ENCODE peak calls at places on chromosomes 12 and 14, in four cellular contexts. N, L, G and T are unnamed samples.

GRCh38 chr14:89309670-89310177 is 107.3 kb downstream of the FOXN3 start:
- DNase-seq in N (no peak), L (no peak), G (no peak), T (no peak)

GRCh38 chr12:60684988-60685655 is 1089.3 kb downstream of the SLC16A7 start:
- DNase-seq in N (no peak), L (no peak), G (no peak), T (no peak)

GRCh38 chr12:114678718-114679117 is 5.3 kb downstream of the TBX3 start:
- DNase-seq in N (no peak), L (no peak), G (no peak), T (no peak)

GRCh38 chr12:1797011-1797901 is 23.1 kb upstream of the LRTM2 start:
- DNase-seq in N (peak), L (no peak), G (no peak), T (no peak)

GRCh38 chr14:39268393-39268792 is 34.7 kb downstream of the MIA2 start:
- DNase-seq in N (no peak), L (peak), G (no peak), T (peak)

GRCh38 chr12:104064842-104065441 is 611 bp downstream of the HCFC2 start:
- DNase-seq in N (no peak), L (peak), G (no peak), T (no peak)

GRCh38 chr14:79028281-79028680 is 858.1 kb downstream of the NRXN3 start:
- DNase-seq in N (no peak), L (no peak), G (no peak), T (no peak)

GRCh38 chr14:68145539-68145938 is 326.0 kb downstream of the RAD51B start:
- DNase-seq in N (no peak), L (no peak), G (no peak), T (peak)

GRCh38 chr12:107236824-107237467 is 143.6 kb upstream of the CRY1 start:
- DNase-seq in N (no peak), L (no peak), G (no peak), T (peak)

GRCh38 chr12:81350309-81350708 is 272.4 kb downstream of the ACSS3 start:
- DNase-seq in N (no peak), L (peak), G (no peak), T (no peak)

GRCh38 chr12:59370933-59371332 is 224.9 kb upstream of the SLC16A7 start:
- DNase-seq in N (no peak), L (no peak), G (no peak), T (no peak)

GRCh38 chr12:65926119-65927004 is 102.1 kb downstream of the HMGA2 start:
- DNase-seq in N (no peak), L (peak), G (no peak), T (no peak)

GRCh38 chr12:102694913-102695312 is 214.6 kb upstream of the IGF1 start:
- DNase-seq in N (no peak), L (no peak), G (no peak), T (no peak)

GRCh38 chr12:4991373-4991772 is 52.3 kb upstream of the KCNA5 start:
- DNase-seq in N (no peak), L (no peak), G (no peak), T (no peak)

GRCh38 chr12:102653406-102653805 is 173.0 kb upstream of the IGF1 start:
- DNase-seq in N (no peak), L (no peak), G (no peak), T (no peak)

GRCh38 chr12:67667276-67668073 is 18.9 kb downstream of the DYRK2 start:
- DNase-seq in N (peak), L (no peak), G (peak), T (peak)

GRCh38 chr14:22994762-22995275 is 12.5 kb upstream of the AJUBA start:
- DNase-seq in N (peak), L (peak), G (no peak), T (peak)

GRCh38 chr14:36952702-36953101 is 219.7 kb downstream of the SLC25A21 start:
- DNase-seq in N (no peak), L (no peak), G (no peak), T (no peak)

GRCh38 chr12:113386866-113387566 is 16.7 kb downstream of the SDS start:
- DNase-seq in N (no peak), L (no peak), G (no peak), T (no peak)

GRCh38 chr12:108840605-108841328 is 16.6 kb downstream of the SSH1 start:
- DNase-seq in N (no peak), L (peak), G (no peak), T (no peak)

GRCh38 chr12:44248436-44248835 is 412.6 kb downstream of the TMEM117 start:
- DNase-seq in N (no peak), L (no peak), G (no peak), T (no peak)

GRCh38 chr14:74551903-74552371 is 58.4 kb downstream of the ISCA2 start:
- DNase-seq in N (no peak), L (peak), G (peak), T (no peak)

GRCh38 chr12:68940731-68941130 is 7.8 kb upstream of the CPM start:
- DNase-seq in N (no peak), L (no peak), G (no peak), T (no peak)

GRCh38 chr12:54749191-54749818 is 101.1 kb upstream of the DCD start:
- DNase-seq in N (no peak), L (peak), G (no peak), T (peak)

GRCh38 chr12:45050751-45051489 is at the start of gene DBX2:
- DNase-seq in N (no peak), L (peak), G (peak), T (peak)

GRCh38 chr12:115261691-115262398 is 577.9 kb upstream of the TBX3 start:
- DNase-seq in N (no peak), L (no peak), G (no peak), T (peak)

GRCh38 chr12:7748774-7749296 is 1.7 kb upstream of the CLEC4C start:
- DNase-seq in N (no peak), L (no peak), G (no peak), T (no peak)

GRCh38 chr12:109604132-109604585 is 30.6 kb downstream of the MVK start:
- DNase-seq in N (no peak), L (no peak), G (no peak), T (no peak)

GRCh38 chr14:101707863-101708620 is 53.5 kb upstream of the PPP2R5C start:
- DNase-seq in N (peak), L (no peak), G (no peak), T (no peak)

GRCh38 chr14:96081224-96081623 is 42.1 kb downstream of the C14orf132 start:
- DNase-seq in N (no peak), L (no peak), G (no peak), T (no peak)

GRCh38 chr14:63493246-63493645 is 49.9 kb downstream of the PPP2R5E start:
- DNase-seq in N (no peak), L (peak), G (no peak), T (no peak)

GRCh38 chr14:54692261-54692861 is 125.4 kb downstream of the SAMD4A start:
- DNase-seq in N (no peak), L (no peak), G (no peak), T (peak)

GRCh38 chr12:65014504-65015271 is 106.4 kb downstream of the WIF1 start:
- DNase-seq in N (no peak), L (no peak), G (no peak), T (no peak)

GRCh38 chr12:92928431-92928961 is 599 bp downstream of the EEA1 start:
- DNase-seq in N (peak), L (no peak), G (no peak), T (peak)

GRCh38 chr14:73211251-73211650 is 26.1 kb upstream of the PAPLN start:
- DNase-seq in N (no peak), L (no peak), G (no peak), T (no peak)

GRCh38 chr14:20469890-20470858 is 968 bp downstream of the PNP start:
- DNase-seq in N (peak), L (peak), G (peak), T (peak)

GRCh38 chr12:50106907-50107306 is 3.1 kb downstream of the GPD1 start:
- DNase-seq in N (no peak), L (no peak), G (no peak), T (no peak)

GRCh38 chr12:1800646-1801284 is 19.6 kb upstream of the LRTM2 start:
- DNase-seq in N (no peak), L (peak), G (no peak), T (no peak)

GRCh38 chr14:70188608-70189540 is at the start of gene SLC8A3:
- DNase-seq in N (no peak), L (peak), G (peak), T (peak)

GRCh38 chr14:70188292-70188607 is 501 bp downstream of the SLC8A3 start:
- DNase-seq in N (no peak), L (peak), G (no peak), T (no peak)

GRCh38 chr14:70189678-70190077 is 927 bp upstream of the SLC8A3 start:
- DNase-seq in N (no peak), L (peak), G (no peak), T (no peak)

GRCh38 chr14:70183991-70184390 is 4.8 kb downstream of the SLC8A3 start:
- DNase-seq in N (no peak), L (no peak), G (no peak), T (no peak)

DNA sequence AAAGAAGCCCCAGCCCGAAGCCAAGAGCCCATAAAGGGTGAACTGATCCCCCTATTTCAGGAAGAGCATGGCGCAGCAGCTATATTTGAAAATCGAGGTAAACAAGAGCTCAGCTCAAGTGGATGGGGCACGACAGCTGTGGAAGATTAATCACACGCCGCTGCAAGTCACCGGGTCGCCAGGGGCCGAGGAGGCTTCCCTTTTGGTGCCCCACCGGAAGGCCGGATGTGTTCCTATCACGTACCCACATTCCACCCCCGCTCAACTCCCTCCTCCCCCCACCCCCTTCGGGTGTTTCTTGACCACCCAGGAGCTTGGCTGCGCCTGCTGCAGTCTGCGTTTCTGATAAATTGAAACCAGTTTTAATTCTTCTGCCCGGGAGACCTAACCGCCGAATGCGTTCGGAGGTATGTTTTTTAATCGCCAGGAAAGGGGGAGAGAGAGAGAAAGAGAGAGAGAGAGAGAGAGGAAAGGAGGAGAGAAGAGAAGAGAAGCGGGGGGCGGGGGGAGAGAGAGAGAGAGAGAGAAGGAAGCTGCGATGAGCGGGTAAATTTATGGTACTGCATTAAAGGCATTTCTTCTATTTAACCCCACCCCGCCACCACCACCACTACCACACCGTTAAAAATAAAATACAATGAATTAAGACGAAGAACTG is 1.8 kb downstream of the SLC8A3 start:
- DNase-seq in N (no peak), L (peak), G (peak), T (no peak)
- H3K4me3 ChIP-seq in N (peak), L (peak), G (peak), T (peak)

DNA sequence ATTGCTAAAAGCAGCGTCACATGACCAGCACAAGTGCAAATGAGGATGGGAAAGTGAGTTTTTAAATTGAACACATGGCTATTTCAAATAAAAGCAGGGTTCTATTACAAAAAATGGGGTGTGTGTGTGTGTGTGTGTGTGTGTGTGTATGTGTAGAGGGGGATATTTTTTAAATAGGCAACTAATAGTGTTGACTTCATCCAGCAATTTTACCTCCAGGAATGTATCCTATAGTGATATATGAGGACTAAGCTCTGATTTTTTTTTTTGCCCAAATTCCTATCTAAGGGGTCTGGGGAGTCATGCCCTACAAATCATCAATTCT is 78.9 kb upstream of the AMN1 start:
- DNase-seq in N (no peak), L (no peak), G (no peak), T (no peak)
- H3K4me3 ChIP-seq in N (no peak), L (no peak), G (no peak), T (no peak)

DNA sequence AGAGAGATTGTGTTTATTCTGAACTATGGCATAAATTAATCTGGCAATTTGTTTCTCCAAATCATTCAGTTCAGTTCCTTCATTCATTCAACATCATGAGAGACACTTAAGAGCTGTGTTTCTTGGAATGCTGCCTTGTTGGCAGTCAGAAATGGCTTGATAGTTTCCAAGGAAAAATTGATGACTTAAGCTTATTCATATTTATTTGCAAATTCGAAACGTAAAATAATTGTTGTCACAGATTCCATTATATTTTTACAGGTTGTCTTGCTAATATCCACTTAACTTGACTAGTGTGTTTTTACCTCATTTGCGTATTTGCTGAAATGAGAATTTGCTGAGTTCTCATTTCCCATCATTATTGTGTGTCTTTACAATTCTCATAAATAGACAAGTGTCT is 393.0 kb downstream of the C12orf75 start:
- DNase-seq in N (no peak), L (no peak), G (no peak), T (no peak)
- H3K4me3 ChIP-seq in N (no peak), L (no peak), G (no peak), T (no peak)

DNA sequence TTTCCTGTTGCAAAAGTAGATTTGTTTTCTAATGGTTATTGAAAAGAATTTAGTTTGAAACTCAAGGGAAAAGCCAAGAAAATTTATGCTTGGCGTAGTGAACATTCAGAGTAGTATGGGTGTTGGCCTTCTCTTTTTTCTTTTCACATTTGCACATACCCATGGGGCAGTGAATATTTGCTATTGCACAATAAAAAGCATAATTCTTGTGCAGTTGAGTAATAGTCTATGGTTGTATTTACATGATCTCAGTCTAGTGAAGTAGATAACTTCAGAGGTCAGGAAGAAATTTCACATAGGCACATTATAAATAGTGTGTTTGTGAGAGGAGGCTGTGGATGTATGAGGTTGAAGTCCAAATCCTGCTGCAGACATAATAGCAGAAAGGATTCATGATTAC is 158.1 kb downstream of the FLRT2 start:
- DNase-seq in N (no peak), L (no peak), G (no peak), T (peak)
- H3K4me3 ChIP-seq in N (no peak), L (no peak), G (no peak), T (no peak)